ENCODE peak calls at places on chromosomes 16 and 17, in four cellular contexts. S, P, A and L are unnamed samples.

GRCh38 chr16:75022567-75022966 is 23.7 kb downstream of the ZNRF1 start:
- DNase-seq in A (no peak), S (no peak), P (no peak), L (no peak)

GRCh38 chr17:7587831-7588230 is 2.1 kb downstream of the SOX15 start:
- DNase-seq in S (no peak), A (no peak), P (no peak), L (no peak)

GRCh38 chr17:58380207-58381123 is 28.5 kb upstream of the SUPT4H1 start:
- DNase-seq in A (no peak), S (no peak), P (no peak), L (peak)

GRCh38 chr17:19313746-19314651 is 48.5 kb downstream of the B9D1 start:
- DNase-seq in P (no peak), S (peak), A (no peak), L (no peak)

GRCh38 chr16:59210955-59211541 is 476.9 kb upstream of the GOT2 start:
- DNase-seq in P (no peak), A (no peak), S (peak), L (peak)

GRCh38 chr17:2023692-2024571 is 1.2 kb downstream of the RTN4RL1 start:
- DNase-seq in A (no peak), P (no peak), S (peak), L (peak)

GRCh38 chr17:29549169-29549935 is 17.5 kb downstream of the ABHD15 start:
- DNase-seq in S (peak), P (no peak), A (peak), L (no peak)

GRCh38 chr16:55029509-55029908 is 98.8 kb downstream of the IRX5 start:
- DNase-seq in P (no peak), S (no peak), A (no peak), L (no peak)

GRCh38 chr17:57368637-57369336 is 112.5 kb downstream of the MSI2 start:
- DNase-seq in S (no peak), P (no peak), A (no peak), L (no peak)